ENCODE peak calls at places on chromosome 19, in six cellular contexts. G is H9, O is mesenchymal stem cell, T is neuronal stem cell, B is H1, W is trophoblast cell. V is an unnamed sample.

GRCh38 chr19:18499055-18499775 is 22.7 kb downstream of the ELL start:
- DNase-seq in G (no peak), O (peak), T (no peak), B (no peak), W (no peak), V (no peak)

GRCh38 chr19:51531349-51532315 is at the start of gene SIGLEC6:
- DNase-seq in G (no peak), O (no peak), T (no peak), B (no peak), W (peak), V (no peak)

GRCh38 chr19:49857834-49858590 is 7.1 kb downstream of the PTOV1 start:
- DNase-seq in G (no peak), O (no peak), T (no peak), B (no peak), W (no peak), V (no peak)

GRCh38 chr19:31600731-31601295 is 251.6 kb upstream of the TSHZ3 start:
- DNase-seq in G (no peak), O (no peak), T (no peak), B (no peak), W (no peak), V (no peak)

GRCh38 chr19:7916908-7917291 is 2.3 kb downstream of the TGFBR3L start:
- DNase-seq in G (no peak), O (peak), T (no peak), B (no peak), W (no peak), V (no peak)

GRCh38 chr19:18865973-18866799 is 29.8 kb downstream of the CERS1 start:
- DNase-seq in G (peak), O (peak), T (peak), B (peak), W (peak), V (peak)

GRCh38 chr19:49713236-49713845 is 22.4 kb downstream of the CPT1C start:
- DNase-seq in G (no peak), O (no peak), T (no peak), B (no peak), W (peak), V (no peak)

GRCh38 chr19:16930753-16931152 is 42.0 kb downstream of the F2RL3 start:
- DNase-seq in G (no peak), O (no peak), T (no peak), B (no peak), W (no peak), V (no peak)

GRCh38 chr19:4077011-4077382 is 10.3 kb upstream of the ZBTB7A start:
- DNase-seq in G (no peak), O (no peak), T (no peak), B (no peak), W (no peak), V (no peak)
- H2AFZ ChIP-seq in G (no peak), O (peak), T (no peak), B (peak), W (no peak), V (peak)

DNA sequence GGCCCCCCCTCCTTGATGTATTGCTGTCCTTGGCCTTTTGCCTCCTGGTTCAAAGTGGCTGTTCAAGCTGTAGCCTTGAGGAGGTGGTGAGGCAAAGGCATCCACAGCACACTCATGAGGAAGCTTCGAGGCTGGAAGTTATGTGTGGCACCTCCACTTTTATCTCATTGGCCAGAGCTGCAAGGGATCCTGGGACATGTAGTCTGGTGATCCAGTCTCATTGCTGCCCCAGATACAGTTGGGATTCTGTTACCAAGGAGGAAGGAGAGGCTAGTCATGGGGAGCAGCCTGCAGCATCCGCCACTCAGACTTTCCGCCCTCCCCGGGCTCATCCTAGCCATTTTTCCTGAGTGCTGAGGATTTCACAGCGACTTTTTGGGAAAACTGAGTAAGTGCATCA is 74.4 kb downstream of the DPF1 start:
- DNase-seq in G (no peak), O (no peak), T (no peak), B (no peak), W (no peak), V (peak)
- H3K14ac ChIP-seq in G (no peak), O (no peak), T (no peak), B (no peak), W (no peak), V (no peak)

DNA sequence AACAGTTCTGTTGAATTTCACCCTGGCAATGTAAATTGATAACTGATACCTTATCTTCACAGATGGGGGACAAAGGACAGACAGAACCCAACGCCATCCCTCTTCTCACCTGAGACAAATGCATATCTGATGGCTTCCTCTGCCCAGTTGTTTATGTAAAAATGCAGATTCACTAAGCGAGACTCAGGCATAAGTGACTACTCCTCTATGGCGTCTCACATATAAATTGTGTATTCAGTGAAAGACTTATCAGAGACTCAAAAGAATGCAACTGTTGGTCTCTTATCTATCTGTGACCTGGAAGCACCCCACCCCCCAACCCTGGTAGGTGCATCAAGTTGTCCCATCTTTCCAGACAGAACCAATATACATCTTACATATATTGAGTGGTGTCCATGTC is 13.3 kb upstream of the CALM3 start:
- DNase-seq in G (no peak), O (no peak), T (no peak), B (no peak), W (no peak), V (no peak)
- H2BK120ac ChIP-seq in G (no peak), O (no peak), T (no peak), B (no peak), W (no peak), V (no peak)

GRCh38 chr19:34597596-34597995 is 79.4 kb downstream of the SCGB2B2 start:
- DNase-seq in G (no peak), O (no peak), T (no peak), B (no peak), W (no peak), V (no peak)

GRCh38 chr19:34601071-34601470 is 75.9 kb downstream of the SCGB2B2 start:
- DNase-seq in G (no peak), O (no peak), T (no peak), B (no peak), W (no peak), V (no peak)

GRCh38 chr19:34598217-34599155 is 78.5 kb downstream of the SCGB2B2 start:
- DNase-seq in G (no peak), O (no peak), T (no peak), B (no peak), W (no peak), V (no peak)

GRCh38 chr19:34600366-34600765 is 76.6 kb downstream of the SCGB2B2 start:
- DNase-seq in G (no peak), O (no peak), T (no peak), B (no peak), W (no peak), V (no peak)

GRCh38 chr19:34603003-34603402 is 74.0 kb downstream of the SCGB2B2 start:
- DNase-seq in G (no peak), O (no peak), T (no peak), B (no peak), W (no peak), V (no peak)
- H2AFZ ChIP-seq in G (no peak), O (no peak), T (no peak), B (no peak), W (no peak), V (no peak)

GRCh38 chr19:1307320-1307719 is 21.6 kb downstream of the EFNA2 start:
- DNase-seq in G (no peak), O (no peak), T (no peak), B (no peak), W (peak), V (no peak)
- H3K14ac ChIP-seq in G (no peak), O (no peak), T (no peak), B (no peak), W (no peak), V (no peak)

GRCh38 chr19:58516964-58517833 is 2.4 kb downstream of the ZBTB45 start:
- DNase-seq in G (peak), O (no peak), T (no peak), B (no peak), W (no peak), V (no peak)

GRCh38 chr19:58518261-58519086 is 1.1 kb downstream of the ZBTB45 start:
- DNase-seq in G (peak), O (no peak), T (no peak), B (no peak), W (no peak), V (no peak)

GRCh38 chr19:58519087-58519354 is 589 bp downstream of the ZBTB45 start:
- DNase-seq in G (peak), O (peak), T (peak), B (peak), W (peak), V (peak)

GRCh38 chr19:58520257-58520599 is 618 bp upstream of the ZBTB45 start:
- DNase-seq in G (no peak), O (no peak), T (no peak), B (no peak), W (no peak), V (no peak)

GRCh38 chr19:58519355-58520256 is at the start of gene ZBTB45:
- DNase-seq in G (peak), O (peak), T (peak), B (peak), W (peak), V (peak)
- H2BK120ac ChIP-seq in G (no peak), O (peak), T (peak), B (no peak), W (peak), V (peak)

GRCh38 chr19:12936582-12936981 is 1.8 kb upstream of the CALR start:
- DNase-seq in G (no peak), O (no peak), T (no peak), B (no peak), W (no peak), V (no peak)

GRCh38 chr19:12930002-12930645 is 3.4 kb downstream of the FARSA start:
- DNase-seq in G (no peak), O (no peak), T (no peak), B (no peak), W (no peak), V (no peak)

GRCh38 chr19:12935071-12935470 is 1.6 kb upstream of the FARSA start:
- DNase-seq in G (no peak), O (no peak), T (no peak), B (no peak), W (peak), V (no peak)

GRCh38 chr19:12932392-12933286 is 872 bp downstream of the FARSA start:
- DNase-seq in G (no peak), O (no peak), T (no peak), B (no peak), W (no peak), V (no peak)

DNA sequence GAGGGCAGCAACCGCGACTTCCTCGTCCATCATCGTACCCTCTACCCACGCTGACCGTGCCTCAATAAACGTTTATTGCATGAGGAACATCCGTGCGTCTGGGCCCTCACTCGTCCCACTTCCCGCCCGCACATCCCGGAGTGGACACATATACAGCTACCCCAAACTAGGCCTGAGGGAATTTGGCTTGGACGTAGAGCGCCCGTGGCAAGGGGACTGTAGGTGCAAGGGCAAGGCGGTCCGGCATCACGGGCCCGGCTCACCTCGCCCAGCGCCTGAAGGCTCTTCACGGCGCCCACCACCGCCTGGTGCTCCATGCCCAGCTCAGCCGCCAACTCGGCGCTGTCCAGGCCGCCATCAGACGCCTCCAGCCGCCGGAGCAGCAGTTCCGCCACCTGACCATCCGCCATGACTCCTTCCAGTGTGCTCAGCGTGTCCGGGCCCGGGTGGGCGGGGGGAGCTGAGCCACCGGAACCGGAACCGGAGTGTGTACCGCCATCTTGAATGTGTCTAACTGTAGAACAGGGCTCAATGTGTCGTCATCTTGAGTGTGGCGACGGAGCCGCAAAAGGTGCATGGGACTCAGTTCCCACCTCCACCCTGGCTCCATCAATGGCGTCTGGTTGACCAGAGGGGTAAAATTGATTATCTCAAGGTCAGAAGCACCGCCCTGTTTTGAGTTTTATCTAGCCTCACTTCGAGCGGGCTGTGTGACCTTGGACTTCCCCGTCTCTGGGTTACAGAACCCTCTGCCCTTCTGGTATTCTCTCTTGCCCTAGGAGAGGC is at the start of gene FARSA:
- DNase-seq in G (peak), O (peak), T (peak), B (peak), W (peak), V (peak)
- H2AFZ ChIP-seq in G (no peak), O (peak), T (peak), B (peak), W (peak), V (peak)